ENCODE peak calls at places on chromosomes 12 and 14, in nine cellular contexts. R is WERI-Rb-1, P is body of pancreas, G is AG09309, W is upper lobe of right lung, S is AG10803, N is BE2C, V is endothelial cell, J is HL-60. K is an unnamed sample.

GRCh38 chr12:82648510-82648909 is 38.2 kb upstream of the TMTC2 start:
- DNase-seq in R (no peak), S (no peak), V (no peak), P (no peak), G (no peak), W (no peak), N (no peak), J (no peak), K (no peak)

GRCh38 chr14:23568021-23568599 is 519 bp upstream of the AP1G2 start:
- DNase-seq in V (no peak), S (no peak), R (peak), P (no peak), N (no peak), G (no peak), J (no peak), W (peak), K (no peak)

GRCh38 chr12:123498126-123498825 is 35.2 kb downstream of the RILPL1 start:
- DNase-seq in J (no peak), S (no peak), V (no peak), P (no peak), R (no peak), G (no peak), N (no peak), W (no peak), K (no peak)

GRCh38 chr12:117792471-117792870 is 176.3 kb downstream of the KSR2 start:
- DNase-seq in S (no peak), R (no peak), V (no peak), J (no peak), N (no peak), W (no peak), G (no peak), P (no peak), K (no peak)

GRCh38 chr12:107385518-107385917 is 292.2 kb upstream of the CRY1 start:
- DNase-seq in G (no peak), W (no peak), P (no peak), V (no peak), N (no peak), R (no peak), J (no peak), S (peak), K (no peak)

GRCh38 chr12:131028587-131029338 is 75.1 kb downstream of the ADGRD1 start:
- DNase-seq in J (no peak), V (no peak), S (no peak), R (no peak), P (no peak), W (peak), N (no peak), G (no peak), K (no peak)

GRCh38 chr12:16454481-16454880 is 107.0 kb downstream of the MGST1 start:
- DNase-seq in S (peak), J (no peak), V (no peak), G (no peak), W (no peak), R (no peak), N (no peak), P (no peak), K (no peak)

GRCh38 chr12:53427905-53428594 is 4.4 kb downstream of the AMHR2 start:
- DNase-seq in R (no peak), V (no peak), W (no peak), S (peak), J (no peak), P (no peak), N (no peak), G (peak), K (peak)

GRCh38 chr12:67599691-67600090 is 48.9 kb upstream of the DYRK2 start:
- DNase-seq in S (no peak), W (no peak), J (no peak), P (no peak), N (no peak), G (no peak), R (no peak), V (no peak), K (no peak)

GRCh38 chr12:65742481-65742971 is 81.8 kb upstream of the HMGA2 start:
- DNase-seq in W (no peak), P (no peak), J (no peak), G (no peak), N (no peak), R (peak), S (peak), V (no peak), K (no peak)

GRCh38 chr12:127550271-127550670 is 716.7 kb upstream of the TMEM132C start:
- DNase-seq in J (no peak), P (no peak), S (peak), N (no peak), V (no peak), W (no peak), R (no peak), G (peak), K (no peak)

GRCh38 chr14:36979863-36980262 is 192.5 kb downstream of the SLC25A21 start:
- DNase-seq in J (no peak), V (no peak), G (no peak), S (no peak), R (no peak), N (no peak), W (no peak), P (no peak), K (no peak)

GRCh38 chr12:79294590-79294989 is 396.2 kb downstream of the PAWR start:
- DNase-seq in N (no peak), G (no peak), P (no peak), J (no peak), S (no peak), W (no peak), V (no peak), R (no peak), K (no peak)

GRCh38 chr12:915090-915489 is 34.4 kb downstream of the RAD52 start:
- DNase-seq in V (peak), P (no peak), G (no peak), N (no peak), W (no peak), J (peak), R (no peak), S (no peak), K (no peak)

GRCh38 chr12:7716391-7716790 is 5.2 kb downstream of the DPPA3 start:
- DNase-seq in N (no peak), R (no peak), J (peak), V (no peak), S (peak), P (no peak), W (no peak), G (no peak), K (no peak)

GRCh38 chr12:49059385-49060232 is 985 bp downstream of the KMT2D start:
- DNase-seq in G (no peak), R (peak), P (peak), V (peak), N (no peak), S (peak), W (no peak), J (no peak), K (no peak)

GRCh38 chr12:119593578-119594398 is at the start of gene TMEM233:
- DNase-seq in G (no peak), S (no peak), J (no peak), W (no peak), P (no peak), V (peak), N (no peak), R (peak), K (no peak)

GRCh38 chr14:81458352-81458751 is 58.2 kb upstream of the STON2 start:
- DNase-seq in N (no peak), P (no peak), W (no peak), V (no peak), R (no peak), J (no peak), S (no peak), G (no peak), K (no peak)

GRCh38 chr12:64625243-64626077 is 15.2 kb downstream of the RASSF3 start:
- DNase-seq in J (peak), W (peak), N (peak), S (peak), G (peak), V (peak), R (no peak), P (peak), K (peak)
- TF ChIP-seq CTCF in J (no peak), W (no peak), N (no peak), S (no peak), G (no peak), V (no peak), R (no peak), P (no peak), K (no peak)

GRCh38 chr14:70828188-70828587 is 18.9 kb upstream of the MAP3K9 start:
- DNase-seq in G (no peak), J (no peak), S (no peak), W (no peak), N (no peak), R (no peak), V (no peak), P (no peak), K (no peak)

GRCh38 chr14:70822706-70823185 is 13.4 kb upstream of the MAP3K9 start:
- DNase-seq in W (peak), R (peak), J (no peak), S (peak), G (no peak), P (peak), V (peak), N (peak), K (no peak)

GRCh38 chr14:70823281-70823680 is 14.0 kb upstream of the MAP3K9 start:
- DNase-seq in V (no peak), N (no peak), R (no peak), G (no peak), J (no peak), P (no peak), W (no peak), S (no peak), K (no peak)

GRCh38 chr14:70831382-70831781 is 22.1 kb upstream of the MAP3K9 start:
- DNase-seq in J (no peak), G (no peak), R (no peak), N (no peak), W (no peak), V (no peak), P (no peak), S (no peak), K (no peak)

GRCh38 chr14:70827366-70828151 is 18.2 kb upstream of the MAP3K9 start:
- DNase-seq in R (no peak), V (no peak), N (no peak), P (no peak), W (no peak), J (no peak), S (peak), G (peak), K (no peak)
- TF ChIP-seq CTCF in R (no peak), V (no peak), N (no peak), P (no peak), W (no peak), J (no peak), S (peak), G (peak), K (no peak)

GRCh38 chr12:15152456-15152855 is 68.8 kb downstream of the RERG start:
- DNase-seq in J (no peak), S (peak), N (no peak), R (no peak), P (no peak), W (no peak), G (no peak), V (no peak), K (no peak)
- TF ChIP-seq CTCF in J (no peak), S (peak), N (peak), R (peak), P (peak), W (peak), G (peak), V (no peak), K (peak)

GRCh38 chr12:106108187-106108816 is 30.5 kb downstream of the NUAK1 start:
- DNase-seq in P (no peak), N (no peak), G (no peak), V (no peak), J (no peak), W (no peak), S (peak), R (no peak), K (no peak)
- TF ChIP-seq CTCF in P (no peak), N (no peak), G (peak), V (no peak), J (no peak), W (no peak), S (peak), R (no peak), K (peak)

GRCh38 chr14:58121530-58122186 is 30.4 kb downstream of the ARMH4 start:
- DNase-seq in S (no peak), J (no peak), N (no peak), G (no peak), W (no peak), P (no peak), V (no peak), R (no peak), K (no peak)
- TF ChIP-seq CTCF in S (no peak), J (no peak), N (no peak), G (no peak), W (no peak), P (no peak), V (no peak), R (no peak), K (no peak)

DNA sequence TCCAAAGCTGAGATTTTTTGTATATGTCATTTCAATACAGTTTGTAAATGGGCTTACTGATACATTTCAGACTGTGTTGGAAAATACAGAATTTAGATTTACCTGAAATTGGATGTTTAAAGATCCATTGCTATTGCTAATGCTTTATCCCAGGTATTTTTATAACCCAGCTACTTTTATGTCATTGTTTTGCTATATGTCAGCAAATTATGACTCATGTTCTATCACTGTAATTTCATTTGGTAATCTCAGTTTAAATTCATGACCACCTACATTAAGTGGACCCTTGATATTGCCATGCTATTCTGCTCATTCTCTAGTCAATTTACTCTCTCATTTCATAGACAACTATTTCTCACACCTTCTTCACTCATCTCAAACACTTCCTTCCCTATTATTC is 281.2 kb downstream of the IPO8 start:
- DNase-seq in R (no peak), N (no peak), P (no peak), W (no peak), S (no peak), G (no peak), J (no peak), V (no peak), K (no peak)
- TF ChIP-seq CTCF in R (no peak), N (no peak), P (no peak), W (no peak), S (no peak), G (no peak), J (no peak), V (no peak), K (no peak)

DNA sequence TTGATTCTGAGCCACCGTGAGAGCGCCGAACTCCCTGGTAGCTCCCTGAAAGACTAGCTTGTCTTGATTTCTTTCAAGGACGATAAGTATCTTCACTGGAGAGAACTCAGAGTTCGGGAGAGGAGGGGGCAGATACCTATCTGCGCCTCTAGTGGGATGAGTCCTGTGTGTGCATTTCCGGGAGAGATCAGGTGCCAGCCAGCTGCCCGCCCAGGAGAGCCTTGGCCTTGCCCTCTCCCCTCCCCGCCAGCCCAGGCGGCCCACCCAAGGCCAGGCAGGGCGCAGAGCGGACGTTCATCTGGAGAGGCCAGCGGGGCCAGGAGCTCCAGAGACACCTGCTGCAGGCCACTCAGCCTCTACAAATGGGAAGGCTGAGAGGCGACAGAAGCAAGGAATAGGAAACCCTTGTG is 1.0 kb downstream of the CD9 start:
- DNase-seq in V (no peak), J (no peak), S (no peak), N (peak), R (no peak), G (no peak), P (peak), W (peak), K (no peak)
- TF ChIP-seq CTCF in V (no peak), J (no peak), S (no peak), N (no peak), R (no peak), G (no peak), P (no peak), W (no peak), K (no peak)

GRCh38 chr12:57606016-57606311 is 1.3 kb downstream of the DTX3 start:
- DNase-seq in G (no peak), R (no peak), J (no peak), W (no peak), V (no peak), N (no peak), S (no peak), P (no peak), K (no peak)

GRCh38 chr12:57603758-57604453 is 718 bp upstream of the DTX3 start:
- DNase-seq in V (no peak), S (peak), G (peak), N (no peak), P (peak), W (no peak), J (no peak), R (no peak), K (no peak)

GRCh38 chr12:57603323-57603722 is 1.3 kb upstream of the DTX3 start:
- DNase-seq in G (no peak), W (no peak), J (no peak), R (no peak), S (no peak), V (no peak), P (no peak), N (no peak), K (no peak)

GRCh38 chr12:57605308-57606015 is 838 bp downstream of the DTX3 start:
- DNase-seq in V (no peak), J (no peak), S (peak), W (no peak), N (no peak), G (no peak), R (no peak), P (peak), K (no peak)

GRCh38 chr12:57604454-57605307 is at the start of gene DTX3:
- DNase-seq in R (peak), W (no peak), S (peak), J (no peak), P (peak), G (no peak), N (peak), V (no peak), K (no peak)
- TF ChIP-seq CTCF in R (no peak), W (no peak), S (no peak), J (no peak), P (no peak), G (no peak), N (no peak), V (no peak), K (no peak)

GRCh38 chr14:67428501-67429031 is 16.6 kb upstream of the PLEK2 start:
- DNase-seq in P (peak), G (peak), R (no peak), W (no peak), S (peak), V (no peak), N (no peak), J (no peak), K (no peak)
- TF ChIP-seq CTCF in P (peak), G (peak), R (no peak), W (no peak), S (peak), V (no peak), N (no peak), J (no peak), K (no peak)

GRCh38 chr14:99807413-99808132 is 14.4 kb downstream of the EML1 start:
- DNase-seq in S (peak), J (no peak), G (peak), V (peak), W (no peak), N (peak), P (no peak), R (no peak), K (no peak)
- TF ChIP-seq CTCF in S (peak), J (no peak), G (peak), V (no peak), W (no peak), N (peak), P (no peak), R (peak), K (no peak)

K was measured in AG09319.